ENCODE peak calls at places on chromosome 16, in five cellular contexts. W, P, D, K and U are unnamed samples.

GRCh38 chr16:19817875-19818274 is 66.8 kb downstream of the GPRC5B start:
- DNase-seq in W (no peak), P (no peak), D (no peak), K (no peak), U (no peak)

GRCh38 chr16:3637371-3637923 is 17.0 kb upstream of the DNASE1 start:
- DNase-seq in W (peak; percentile 75), P (no peak), D (peak; percentile 8), K (peak; percentile 29), U (no peak)

GRCh38 chr16:1032607-1033006 is 39.9 kb upstream of the SSTR5 start:
- DNase-seq in W (no peak), P (no peak), D (no peak), K (no peak), U (no peak)

GRCh38 chr16:85898521-85899442 is at the start of gene IRF8:
- DNase-seq in W (peak; percentile 92), P (peak; percentile 91), D (no peak), K (peak; percentile 42), U (peak; percentile 88)

GRCh38 chr16:17777461-17777863 is 306.7 kb upstream of the XYLT1 start:
- DNase-seq in W (no peak), P (no peak), D (peak; percentile 27), K (no peak), U (no peak)

GRCh38 chr16:31050280-31051030 is 17.1 kb downstream of the STX4 start:
- DNase-seq in W (no peak), P (no peak), D (no peak), K (no peak), U (no peak)

GRCh38 chr16:606656-607307 is 16.9 kb downstream of the RAB40C start:
- DNase-seq in W (no peak), P (no peak), D (no peak), K (no peak), U (no peak)

GRCh38 chr16:23257682-23258081 is 44.4 kb upstream of the SCNN1B start:
- DNase-seq in W (no peak), P (no peak), D (no peak), K (no peak), U (no peak)

GRCh38 chr16:72189865-72190371 is 18.0 kb upstream of the PMFBP1 start:
- DNase-seq in W (no peak), P (no peak), D (peak; percentile 51), K (no peak), U (no peak)

GRCh38 chr16:89828870-89829629 is 775 bp downstream of the SPIRE2 start:
- DNase-seq in W (no peak), P (no peak), D (no peak), K (no peak), U (peak; percentile 28)
- H3K4me3 ChIP-seq in W (peak overlapping the region; percentile 16), P (peak overlapping the region; percentile 50), D (peak overlapping the region; percentile 47), K (peak overlapping the region; percentile 62), U (peak overlapping the region; percentile 47)

GRCh38 chr16:70751593-70751992 is 49.4 kb downstream of the VAC14 start:
- DNase-seq in W (no peak), P (peak; percentile 81), D (no peak), K (no peak), U (no peak)
- TF ChIP-seq CTCF in W (no peak), P (no peak), D (no peak), K (no peak), U (no peak)

DNA sequence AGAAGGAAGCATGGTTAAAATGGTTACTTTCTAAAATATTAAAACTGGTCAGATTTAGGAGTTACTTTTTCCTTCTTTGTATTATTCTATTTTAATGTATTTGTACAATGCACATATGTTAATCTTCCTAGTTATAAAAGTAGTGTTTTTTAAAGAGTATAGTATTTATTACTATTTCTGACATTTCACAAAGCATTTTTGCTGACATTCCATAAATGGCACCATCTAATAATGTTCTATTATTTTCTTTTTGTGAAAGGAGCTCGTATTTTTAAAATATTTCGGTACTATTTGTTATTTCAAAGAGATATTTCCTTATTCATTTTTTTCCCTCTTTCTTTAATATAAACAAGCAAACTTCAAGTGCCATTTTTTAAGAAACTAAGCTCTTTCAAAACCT is 47.5 kb upstream of the GSG1L start:
- DNase-seq in W (no peak), P (no peak), D (no peak), K (no peak), U (no peak)
- H3K4me1 ChIP-seq in W (no peaks in the 10 kb centered on the region), P (no peaks in the 10 kb centered on the region), D (peaks cover 10% of the 10 kb centered on the region), K (no peaks in the 10 kb centered on the region), U (no peaks in the 10 kb centered on the region)

DNA sequence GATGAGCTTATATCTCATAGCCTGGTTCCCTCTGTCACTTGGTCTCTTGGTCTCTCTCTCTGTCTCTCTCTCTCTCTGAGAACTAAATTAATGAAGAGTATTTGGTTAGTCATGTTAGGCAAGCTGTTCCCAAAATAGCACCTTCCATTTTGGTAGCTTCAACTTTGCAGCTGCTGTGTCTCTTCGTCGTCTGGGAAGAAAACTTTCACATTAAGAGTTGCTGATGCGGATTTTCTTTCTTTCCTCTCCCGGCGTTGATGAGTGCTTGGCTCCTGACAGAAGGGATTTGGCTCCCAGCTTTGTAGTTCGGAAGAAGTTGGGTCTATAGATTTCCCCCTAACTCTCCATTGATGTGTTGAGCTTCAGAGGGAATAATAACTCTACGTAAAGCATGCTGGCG is at the start of gene RBFOX1:
- DNase-seq in W (no peak), P (no peak), D (no peak), K (no peak), U (no peak)
- H3K4me3 ChIP-seq in W (no peak within 1 kb of the TSS), P (no peak within 1 kb of the TSS), D (no peak within 1 kb of the TSS), K (no peak within 1 kb of the TSS), U (no peak within 1 kb of the TSS)

DNA sequence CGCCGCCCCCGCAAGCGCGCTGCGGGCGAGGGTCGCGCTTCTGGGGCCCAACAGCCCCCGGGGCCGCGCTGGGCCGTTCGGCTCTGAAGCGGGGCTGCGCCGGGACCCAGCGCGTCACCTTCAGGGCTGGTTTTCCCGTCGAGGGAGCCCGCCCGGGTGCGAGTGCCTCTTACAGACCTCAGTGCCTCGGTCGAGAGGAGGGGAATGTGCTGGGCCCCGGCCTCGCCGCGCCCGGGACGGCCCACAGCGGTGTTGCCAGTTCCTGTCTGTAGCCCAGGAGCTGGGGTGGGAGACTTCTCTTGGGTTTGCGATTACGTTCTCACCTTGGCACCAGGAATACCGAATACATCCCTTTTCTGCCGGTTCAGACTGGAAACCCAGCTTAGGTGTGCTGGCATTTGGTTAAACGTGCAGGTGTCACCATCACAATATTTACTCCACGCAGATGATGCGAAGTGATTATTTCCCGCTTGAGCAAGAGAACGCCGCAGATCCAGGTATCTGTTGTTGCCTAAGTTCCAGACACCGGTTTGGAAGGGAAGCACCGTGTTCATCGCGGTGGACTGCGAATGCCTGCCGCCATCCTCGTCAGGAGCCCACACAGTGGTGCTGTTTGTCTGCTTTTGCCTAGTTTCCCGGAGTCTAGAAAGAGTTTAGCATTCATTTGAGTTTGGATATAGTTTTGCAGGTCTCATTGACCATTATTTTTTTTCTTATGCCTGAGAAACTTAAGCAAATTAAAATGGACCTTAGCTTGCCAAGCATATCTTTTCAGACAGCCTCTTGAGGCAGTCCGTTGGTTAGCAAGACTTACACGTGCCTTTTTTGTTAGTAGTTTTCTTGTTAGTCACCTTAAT is 915 bp downstream of the MAP1LC3B start:
- DNase-seq in W (peak; percentile 60), P (peak; percentile 64), D (peak; percentile 47), K (peak; percentile 69), U (peak; percentile 45)
- TF ChIP-seq CTCF in W (peak; percentile 30), P (no peak), D (peak; percentile 49), K (peak; percentile 47), U (no peak)

GRCh38 chr16:11794447-11794846 is 2.6 kb downstream of the ZC3H7A start:
- DNase-seq in W (no peak), P (no peak), D (no peak), K (no peak), U (no peak)
- H3K4me1 ChIP-seq in W (peaks cover 62% of the 10 kb centered on the region), P (no peaks in the 10 kb centered on the region), D (peaks cover 21% of the 10 kb centered on the region), K (peaks cover 29% of the 10 kb centered on the region), U (peaks cover 49% of the 10 kb centered on the region)

GRCh38 chr16:51154271-51155171 is 3.5 kb upstream of the SALL1 start:
- DNase-seq in W (no peak), P (peak; percentile 48), D (no peak), K (peak; percentile 33), U (no peak)
- H3K4me3 ChIP-seq in W (no peak overlapping the region), P (peak overlapping the region; percentile 60), D (peak overlapping the region; percentile 32), K (no peak overlapping the region), U (peak overlapping the region; percentile 33)

GRCh38 chr16:82630688-82631087 is 3.9 kb downstream of the CDH13 start:
- DNase-seq in W (no peak), P (no peak), D (peak; percentile 60), K (no peak), U (no peak)
- TF ChIP-seq CTCF in W (peak; percentile 61), P (no peak), D (peak; percentile 56), K (peak; percentile 65), U (no peak)